ENCODE peak calls at places on chromosomes 7 and 10, in four cellular contexts. One of them, this sample, is unnamed. For H3K4me1, the result is how much of the 10 kb centered on the place peaks cover.

GRCh38 chr10:24384954-24385353 is 176.0 kb downstream of the KIAA1217 start:
- DNase-seq in GM23338: no peak
- DNase-seq in IMR-90: no peak
- DNase-seq in K562: no peak
- DNase-seq in this sample: no peak

GRCh38 chr10:79377557-79378382 is 30.5 kb downstream of the PPIF start:
- DNase-seq in GM23338: no peak
- DNase-seq in IMR-90: no peak
- DNase-seq in K562: no peak
- DNase-seq in this sample: no peak

GRCh38 chr7:93921607-93922446 is at the start of gene GNG11:
- DNase-seq in GM23338: peak
- DNase-seq in IMR-90: peak
- DNase-seq in K562: no peak
- DNase-seq in this sample: peak

GRCh38 chr7:4189151-4189570 is 492.9 kb upstream of the FOXK1 start:
- DNase-seq in GM23338: no peak
- DNase-seq in IMR-90: peak
- DNase-seq in K562: no peak
- DNase-seq in this sample: no peak

GRCh38 chr10:10677479-10677878 is 340.2 kb upstream of the CELF2 start:
- DNase-seq in GM23338: peak
- DNase-seq in IMR-90: peak
- DNase-seq in K562: no peak
- DNase-seq in this sample: peak

GRCh38 chr7:143408686-143409551 is at the start of gene EPHA1:
- DNase-seq in GM23338: peak
- DNase-seq in IMR-90: no peak
- DNase-seq in K562: peak
- DNase-seq in this sample: peak

GRCh38 chr10:131850490-131850880 is 50.3 kb upstream of the PPP2R2D start:
- DNase-seq in GM23338: no peak
- DNase-seq in IMR-90: no peak
- DNase-seq in K562: no peak
- DNase-seq in this sample: no peak

GRCh38 chr10:9311702-9312499 is 1257.4 kb downstream of the GATA3 start:
- DNase-seq in GM23338: peak
- DNase-seq in IMR-90: no peak
- DNase-seq in K562: no peak
- DNase-seq in this sample: no peak

GRCh38 chr10:131788386-131788785 is 112.4 kb upstream of the PPP2R2D start:
- DNase-seq in GM23338: peak
- DNase-seq in IMR-90: no peak
- DNase-seq in K562: no peak
- DNase-seq in this sample: no peak

GRCh38 chr10:120938822-120939221 is 87.7 kb downstream of the WDR11 start:
- DNase-seq in GM23338: no peak
- DNase-seq in IMR-90: no peak
- DNase-seq in K562: no peak
- DNase-seq in this sample: no peak

GRCh38 chr7:90957883-90958282 is 306.4 kb upstream of the FZD1 start:
- DNase-seq in GM23338: no peak
- DNase-seq in IMR-90: no peak
- DNase-seq in K562: no peak
- DNase-seq in this sample: no peak

GRCh38 chr7:44384586-44385383 is 59.4 kb upstream of the CAMK2B start:
- DNase-seq in GM23338: no peak
- DNase-seq in IMR-90: no peak
- DNase-seq in K562: no peak
- DNase-seq in this sample: no peak

GRCh38 chr10:3248526-3249255 is 76.1 kb upstream of the PITRM1 start:
- DNase-seq in GM23338: no peak
- DNase-seq in IMR-90: peak
- DNase-seq in K562: peak
- DNase-seq in this sample: no peak

GRCh38 chr7:140841316-140841715 is 83.4 kb downstream of the BRAF start:
- DNase-seq in GM23338: no peak
- DNase-seq in IMR-90: peak
- DNase-seq in K562: no peak
- DNase-seq in this sample: no peak

GRCh38 chr7:151311294-151311864 is 30.2 kb upstream of the NUB1 start:
- DNase-seq in GM23338: peak
- DNase-seq in IMR-90: no peak
- DNase-seq in K562: peak
- DNase-seq in this sample: peak

GRCh38 chr10:130421909-130422308 is 285.7 kb downstream of the GLRX3 start:
- DNase-seq in GM23338: no peak
- DNase-seq in IMR-90: no peak
- DNase-seq in K562: no peak
- DNase-seq in this sample: no peak

GRCh38 chr7:102425639-102426267 is 7.6 kb upstream of the ORAI2 start:
- DNase-seq in GM23338: no peak
- DNase-seq in IMR-90: no peak
- DNase-seq in K562: no peak
- DNase-seq in this sample: peak

GRCh38 chr10:35896011-35896410 is 253.9 kb upstream of the FZD8 start:
- DNase-seq in GM23338: no peak
- DNase-seq in IMR-90: peak
- DNase-seq in K562: no peak
- DNase-seq in this sample: no peak

GRCh38 chr7:128260069-128260468 is 19.0 kb downstream of the LEP start:
- DNase-seq in GM23338: no peak
- DNase-seq in IMR-90: no peak
- DNase-seq in K562: no peak
- DNase-seq in this sample: no peak

GRCh38 chr10:109982123-109982522 is 25.7 kb upstream of the ADD3 start:
- DNase-seq in GM23338: no peak
- DNase-seq in IMR-90: no peak
- DNase-seq in K562: peak
- DNase-seq in this sample: no peak

GRCh38 chr10:28375399-28376354 is 72.8 kb upstream of the MPP7 start:
- DNase-seq in GM23338: peak
- DNase-seq in IMR-90: peak
- DNase-seq in K562: no peak
- DNase-seq in this sample: no peak

GRCh38 chr10:118729641-118730258 is 25.0 kb downstream of the CACUL1 start:
- DNase-seq in GM23338: no peak
- DNase-seq in IMR-90: no peak
- DNase-seq in K562: no peak
- DNase-seq in this sample: no peak

GRCh38 chr7:732094-732541 is 5.0 kb upstream of the PRKAR1B start:
- DNase-seq in GM23338: peak
- DNase-seq in IMR-90: no peak
- DNase-seq in K562: no peak
- DNase-seq in this sample: no peak

GRCh38 chr10:20466731-20467130 is 430.4 kb downstream of the NEBL start:
- DNase-seq in GM23338: no peak
- DNase-seq in IMR-90: peak
- DNase-seq in K562: no peak
- DNase-seq in this sample: no peak

GRCh38 chr10:50395279-50395678 is 144.0 kb upstream of the ASAH2 start:
- DNase-seq in GM23338: no peak
- DNase-seq in IMR-90: peak
- DNase-seq in K562: no peak
- DNase-seq in this sample: no peak

GRCh38 chr7:1850976-1851571 is 181.0 kb downstream of the ELFN1 start:
- DNase-seq in GM23338: no peak
- DNase-seq in IMR-90: no peak
- DNase-seq in K562: no peak
- DNase-seq in this sample: no peak

GRCh38 chr10:101889256-101890210 is 45.9 kb upstream of the KCNIP2 start:
- DNase-seq in GM23338: peak
- DNase-seq in IMR-90: peak
- DNase-seq in K562: no peak
- DNase-seq in this sample: peak

GRCh38 chr7:5997210-5997808 is 11.5 kb downstream of the PMS2 start:
- DNase-seq in GM23338: peak
- DNase-seq in IMR-90: peak
- DNase-seq in K562: peak
- DNase-seq in this sample: peak

GRCh38 chr10:43090664-43091063 is 13.8 kb downstream of the RET start:
- DNase-seq in GM23338: no peak
- DNase-seq in IMR-90: no peak
- DNase-seq in K562: no peak
- DNase-seq in this sample: no peak

GRCh38 chr10:60849217-60849616 is 70.9 kb downstream of the CDK1 start:
- DNase-seq in GM23338: no peak
- DNase-seq in IMR-90: no peak
- DNase-seq in K562: no peak
- DNase-seq in this sample: no peak

GRCh38 chr7:138278601-138279000 is 181.5 kb upstream of the TRIM24 start:
- DNase-seq in GM23338: no peak
- DNase-seq in IMR-90: no peak
- DNase-seq in K562: no peak
- DNase-seq in this sample: no peak

GRCh38 chr10:11810313-11810766 is 12.8 kb upstream of the PROSER2 start:
- DNase-seq in GM23338: no peak
- DNase-seq in IMR-90: peak
- DNase-seq in K562: no peak
- DNase-seq in this sample: no peak

GRCh38 chr7:157851501-157852067 is 514.8 kb downstream of the DNAJB6 start:
- DNase-seq in GM23338: no peak
- DNase-seq in IMR-90: no peak
- DNase-seq in K562: no peak
- DNase-seq in this sample: peak

GRCh38 chr7:6026011-6026819 is 5.0 kb upstream of the ANKRD61 start:
- DNase-seq in GM23338: peak
- DNase-seq in IMR-90: peak
- DNase-seq in K562: peak
- DNase-seq in this sample: peak

GRCh38 chr7:115707684-115708341 is 322.8 kb downstream of the TFEC start:
- DNase-seq in GM23338: no peak
- DNase-seq in IMR-90: no peak
- DNase-seq in K562: no peak
- DNase-seq in this sample: no peak

GRCh38 chr10:49679480-49679893 is at the start of gene C10orf53:
- DNase-seq in GM23338: peak
- DNase-seq in IMR-90: peak
- DNase-seq in K562: peak
- DNase-seq in this sample: no peak

GRCh38 chr10:73553316-73553715 is 37.8 kb downstream of the USP54 start:
- DNase-seq in GM23338: peak
- DNase-seq in IMR-90: no peak
- DNase-seq in K562: no peak
- DNase-seq in this sample: no peak

GRCh38 chr7:1881946-1882345 is 211.9 kb downstream of the ELFN1 start:
- DNase-seq in GM23338: no peak
- DNase-seq in IMR-90: no peak
- DNase-seq in K562: no peak
- DNase-seq in this sample: no peak

GRCh38 chr10:37860494-37861190 is 3.2 kb upstream of the ZNF248 start:
- DNase-seq in GM23338: no peak
- DNase-seq in IMR-90: peak
- DNase-seq in K562: no peak
- DNase-seq in this sample: peak

GRCh38 chr10:77919713-77920108 is 6.8 kb downstream of the DLG5 start:
- DNase-seq in GM23338: no peak
- DNase-seq in IMR-90: peak
- DNase-seq in K562: peak
- DNase-seq in this sample: no peak

GRCh38 chr10:77922551-77923179 is 3.9 kb downstream of the DLG5 start:
- DNase-seq in GM23338: no peak
- DNase-seq in IMR-90: no peak
- DNase-seq in K562: no peak
- DNase-seq in this sample: no peak

GRCh38 chr10:77920495-77920894 is 6.1 kb downstream of the DLG5 start:
- DNase-seq in GM23338: no peak
- DNase-seq in IMR-90: no peak
- DNase-seq in K562: no peak
- DNase-seq in this sample: no peak

GRCh38 chr10:77922055-77922454 is 4.5 kb downstream of the DLG5 start:
- DNase-seq in GM23338: no peak
- DNase-seq in IMR-90: no peak
- DNase-seq in K562: no peak
- DNase-seq in this sample: no peak

GRCh38 chr10:77921395-77921794 is 5.2 kb downstream of the DLG5 start:
- DNase-seq in GM23338: no peak
- DNase-seq in IMR-90: no peak
- DNase-seq in K562: no peak
- DNase-seq in this sample: no peak
- H3K4me1 ChIP-seq in GM23338: under half
- H3K4me1 ChIP-seq in IMR-90: under half
- H3K4me1 ChIP-seq in K562: under half
- H3K4me1 ChIP-seq in this sample: under half

DNA sequence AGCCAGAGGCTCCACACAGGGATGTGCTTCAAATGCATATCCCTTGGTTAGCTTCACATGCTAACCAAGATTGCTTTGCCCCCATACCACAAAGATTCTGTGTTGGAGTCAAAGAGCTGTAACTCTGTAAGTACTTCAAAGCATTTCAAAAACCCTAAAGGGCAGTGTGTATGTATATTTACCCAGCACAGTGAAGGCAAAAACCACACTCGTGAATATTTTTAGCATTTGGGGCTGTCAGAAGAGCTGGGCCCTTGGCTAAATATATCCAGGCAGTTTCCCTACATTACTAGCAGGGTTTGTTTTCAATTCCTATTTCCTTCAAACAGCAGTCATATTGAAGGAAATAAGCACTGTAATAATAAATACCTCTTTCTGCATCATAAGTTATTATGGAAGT is 84.2 kb upstream of the STEAP1B start:
- DNase-seq in GM23338: no peak
- DNase-seq in IMR-90: no peak
- DNase-seq in K562: no peak
- DNase-seq in this sample: peak
- H3K4me2 ChIP-seq in GM23338: no peak
- H3K4me2 ChIP-seq in IMR-90: no peak
- H3K4me2 ChIP-seq in K562: no peak
- H3K4me2 ChIP-seq in this sample: peak

GRCh38 chr10:92387289-92387940 is 96.4 kb downstream of the MARCHF5 start:
- DNase-seq in GM23338: peak
- DNase-seq in IMR-90: peak
- DNase-seq in K562: peak
- DNase-seq in this sample: peak
- H2AFZ ChIP-seq in GM23338: no peak
- H2AFZ ChIP-seq in IMR-90: no peak
- H2AFZ ChIP-seq in K562: no peak
- H2AFZ ChIP-seq in this sample: no peak

GRCh38 chr10:86678999-86679792 is 10.9 kb downstream of the LDB3 start:
- DNase-seq in GM23338: no peak
- DNase-seq in IMR-90: no peak
- DNase-seq in K562: peak
- DNase-seq in this sample: no peak
- H3K4me1 ChIP-seq in GM23338: under half
- H3K4me1 ChIP-seq in IMR-90: under half
- H3K4me1 ChIP-seq in K562: under half
- H3K4me1 ChIP-seq in this sample: under half

GRCh38 chr7:74474271-74474865 is 20.7 kb downstream of the GTF2IRD1 start:
- DNase-seq in GM23338: no peak
- DNase-seq in IMR-90: peak
- DNase-seq in K562: no peak
- DNase-seq in this sample: no peak
- H3K4me2 ChIP-seq in GM23338: no peak
- H3K4me2 ChIP-seq in IMR-90: no peak
- H3K4me2 ChIP-seq in K562: no peak
- H3K4me2 ChIP-seq in this sample: no peak

This sample was measured in MM.1S.